ENCODE peak calls at places on chromosome 11, in four cellular contexts. N is right lobe of liver; S is prostate gland; T is CD4-positive, CD25-positive, alpha-beta regulatory T cell. Y is an unnamed sample. For H3K4me1, the result is how much of the 10 kb centered on the place peaks cover.

GRCh38 chr11:70519117-70519516 is 120.8 kb downstream of the CTTN start:
- DNase-seq in S (no peak), T (no peak), N (no peak), Y (no peak)

GRCh38 chr11:42824067-42824466 is 487.7 kb upstream of the API5 start:
- DNase-seq in S (no peak), N (no peak), T (no peak), Y (no peak)

GRCh38 chr11:127492025-127492424 is 491.5 kb upstream of the KIRREL3 start:
- DNase-seq in S (no peak), T (no peak), N (no peak), Y (no peak)

GRCh38 chr11:46554205-46555162 is 39.3 kb downstream of the AMBRA1 start:
- DNase-seq in T (no peak), N (no peak), S (peak), Y (no peak)

GRCh38 chr11:120169981-120170698 is 32.2 kb upstream of the TRIM29 start:
- DNase-seq in T (no peak), N (no peak), S (no peak), Y (no peak)

GRCh38 chr11:75691804-75692203 is 23.0 kb upstream of the MAP6 start:
- DNase-seq in N (no peak), S (no peak), T (no peak), Y (no peak)

GRCh38 chr11:35102267-35102666 is 36.7 kb upstream of the CD44 start:
- DNase-seq in T (no peak), S (no peak), N (no peak), Y (no peak)

GRCh38 chr11:14179126-14179820 is 179.7 kb downstream of the RRAS2 start:
- DNase-seq in N (no peak), S (no peak), T (no peak), Y (no peak)

GRCh38 chr11:19628018-19628417 is 84.6 kb upstream of the NAV2 start:
- DNase-seq in N (peak), S (peak), T (no peak), Y (no peak)

GRCh38 chr11:94545641-94546470 is 2.1 kb downstream of the FUT4 start:
- DNase-seq in S (no peak), N (no peak), T (no peak), Y (no peak)

GRCh38 chr11:69010361-69010891 is 2.6 kb downstream of the MRGPRF start:
- DNase-seq in N (no peak), T (no peak), S (no peak), Y (peak)

GRCh38 chr11:92848578-92848977 is 120.9 kb upstream of the MTNR1B start:
- DNase-seq in N (no peak), T (no peak), S (no peak), Y (no peak)

GRCh38 chr11:18774801-18775200 is 16.8 kb downstream of the PTPN5 start:
- DNase-seq in N (no peak), S (no peak), T (no peak), Y (no peak)

GRCh38 chr11:114762437-114762836 is 84.1 kb downstream of the NXPE2 start:
- DNase-seq in S (peak), T (peak), N (peak), Y (peak)

GRCh38 chr11:120172054-120172881 is 34.4 kb upstream of the TRIM29 start:
- DNase-seq in N (peak), T (peak), S (peak), Y (peak)

GRCh38 chr11:46942172-46942571 is 5.6 kb downstream of the CSTPP1 start:
- DNase-seq in S (no peak), T (no peak), N (no peak), Y (peak)

GRCh38 chr11:20357150-20357549 is 6.4 kb upstream of the HTATIP2 start:
- DNase-seq in T (no peak), N (no peak), S (no peak), Y (no peak)

GRCh38 chr11:10118830-10119229 is 175.2 kb downstream of the SBF2 start:
- DNase-seq in S (no peak), N (no peak), T (no peak), Y (no peak)

GRCh38 chr11:10400856-10401255 is 54.2 kb upstream of the AMPD3 start:
- DNase-seq in T (no peak), S (no peak), N (no peak), Y (no peak)

GRCh38 chr11:128765571-128766530 is 72.0 kb downstream of the FLI1 start:
- DNase-seq in S (no peak), N (no peak), T (no peak), Y (no peak)

GRCh38 chr11:75429902-75430691 is 2.9 kb downstream of the KLHL35 start:
- DNase-seq in S (peak), T (peak), N (no peak), Y (peak)

GRCh38 chr11:68040121-68040956 is 1.5 kb downstream of the TCIRG1 start:
- DNase-seq in S (peak), T (peak), N (peak), Y (peak)

GRCh38 chr11:78782725-78783124 is 208.1 kb upstream of the NARS2 start:
- DNase-seq in N (no peak), S (no peak), T (no peak), Y (no peak)

GRCh38 chr11:129705341-129705740 is 110.3 kb upstream of the TMEM45B start:
- DNase-seq in N (no peak), T (no peak), S (no peak), Y (no peak)

GRCh38 chr11:107457205-107457557 is 444 bp downstream of the CWF19L2 start:
- DNase-seq in T (peak), N (no peak), S (no peak), Y (peak)

GRCh38 chr11:64919627-64920026 is 2.6 kb upstream of the ATG2A start:
- DNase-seq in N (no peak), S (no peak), T (no peak), Y (no peak)
- H3K4me1 ChIP-seq in N (under half), S (under half), T (under half), Y (under half)

GRCh38 chr11:118915941-118916841 is 9.5 kb downstream of the BCL9L start:
- DNase-seq in T (no peak), N (no peak), S (no peak), Y (peak)
- H3K4me1 ChIP-seq in T (half or more), N (half or more), S (half or more), Y (half or more)

DNA sequence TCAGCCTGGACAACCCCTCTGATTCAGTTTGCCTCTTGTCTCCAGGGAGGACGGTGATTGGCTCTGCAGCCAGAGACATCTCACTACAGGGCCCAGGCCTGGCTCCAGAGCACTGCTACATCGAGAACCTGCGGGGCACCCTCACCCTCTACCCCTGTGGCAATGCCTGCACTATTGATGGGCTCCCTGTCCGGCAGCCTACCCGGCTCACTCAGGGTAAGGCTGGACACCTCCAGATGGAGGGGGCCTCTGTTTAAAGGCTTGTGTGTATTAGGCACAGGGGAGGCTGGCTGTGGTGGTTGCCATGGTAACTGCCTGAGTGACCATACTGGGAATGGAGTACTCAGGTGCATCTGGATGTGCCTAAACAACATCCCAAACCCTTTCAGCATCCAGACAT is 8.6 kb downstream of the PHLDB1 start:
- DNase-seq in T (no peak), N (no peak), S (no peak), Y (no peak)
- H3K4me1 ChIP-seq in T (under half), N (under half), S (under half), Y (under half)

GRCh38 chr11:64609436-64610047 is 18.5 kb downstream of the SLC22A12 start:
- DNase-seq in T (no peak), N (no peak), S (no peak), Y (no peak)
- H3K4me1 ChIP-seq in T (under half), N (under half), S (under half), Y (under half)

GRCh38 chr11:118629761-118630661 is 22.6 kb downstream of the PHLDB1 start:
- DNase-seq in T (no peak), S (no peak), N (no peak), Y (peak)
- H3K4me1 ChIP-seq in T (under half), S (under half), N (under half), Y (under half)

GRCh38 chr11:33828604-33829429 is 54.5 kb upstream of the FBXO3 start:
- DNase-seq in S (no peak), N (no peak), T (no peak), Y (peak)
- H3K4me1 ChIP-seq in S (under half), N (under half), T (under half), Y (under half)

GRCh38 chr11:8356731-8357504 is 93.2 kb upstream of the LMO1 start:
- DNase-seq in T (no peak), N (no peak), S (no peak), Y (no peak)

GRCh38 chr11:8354622-8355417 is 91.1 kb upstream of the LMO1 start:
- DNase-seq in S (no peak), T (no peak), N (no peak), Y (no peak)

GRCh38 chr11:8356216-8356615 is 92.5 kb upstream of the LMO1 start:
- DNase-seq in S (no peak), T (no peak), N (no peak), Y (no peak)

GRCh38 chr11:8357505-8357888 is 93.8 kb upstream of the LMO1 start:
- DNase-seq in T (no peak), S (no peak), N (no peak), Y (no peak)

DNA sequence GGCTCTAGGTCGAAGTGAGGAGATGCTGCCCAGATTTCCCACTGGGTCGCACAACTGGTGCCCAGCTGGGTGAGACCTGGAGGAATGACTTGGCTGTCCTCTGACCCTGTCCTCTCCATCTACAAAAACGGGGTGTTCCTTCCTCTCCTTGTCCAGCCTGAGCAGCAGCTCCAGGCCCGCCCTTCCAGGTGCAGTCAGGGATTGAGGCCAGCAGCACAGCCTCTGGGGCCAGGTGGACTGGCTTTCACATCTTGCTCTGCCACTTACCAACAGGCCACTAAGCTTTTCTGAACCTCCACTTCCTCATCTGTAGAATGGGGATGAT is 91.7 kb upstream of the LMO1 start:
- DNase-seq in N (no peak), S (no peak), T (no peak), Y (no peak)
- H3K4me1 ChIP-seq in N (under half), S (under half), T (under half), Y (under half)

DNA sequence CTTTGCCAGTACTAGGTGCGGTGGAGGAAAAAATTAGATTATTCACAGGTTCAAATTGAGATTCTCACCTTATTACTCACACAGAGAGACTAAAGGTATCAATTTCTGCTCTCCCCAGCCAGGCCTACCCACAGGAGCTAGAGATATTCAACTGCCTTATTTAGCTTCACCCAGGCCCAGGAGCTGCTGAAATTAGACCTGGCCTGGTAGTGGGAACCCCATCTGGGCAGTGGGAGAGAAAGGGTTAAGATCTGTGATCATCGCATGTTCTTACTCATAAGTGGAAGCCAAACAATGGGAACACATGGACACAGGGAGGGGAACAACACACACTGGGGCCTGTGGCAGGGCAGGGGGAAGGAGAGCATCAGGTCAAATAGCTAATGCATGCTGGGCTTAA is 20.9 kb upstream of the MICAL2 start:
- DNase-seq in N (no peak), S (no peak), T (no peak), Y (no peak)
- H3K4me1 ChIP-seq in N (under half), S (under half), T (under half), Y (half or more)

GRCh38 chr11:122131126-122131525 is 15.1 kb upstream of the BLID start:
- DNase-seq in S (no peak), T (no peak), N (no peak), Y (no peak)
- H3K4me1 ChIP-seq in S (under half), T (under half), N (under half), Y (under half)

Y was measured in mucosa of descending colon.